ENCODE peak calls at places on chromosome 7, in nine cellular contexts. K is ovary; L is thoracic aorta; Y is AG04450; E is effector memory CD4-positive, alpha-beta T cell; A is psoas muscle; Z is endodermal cell; F is HCT116; C is IMR-90. D is an unnamed sample.
A peak's percentile ranks its signal among the peaks of the same experiment; 100 is the strongest.

GRCh38 chr7:155709453-155709852 is 65.0 kb downstream of the RBM33 start:
- DNase-seq in E (no peak), Z (no peak), A (no peak), L (no peak), K (no peak), Y (no peak), C (no peak), F (no peak), D (no peak)

GRCh38 chr7:54116956-54117355 is 425.2 kb upstream of the VSTM2A start:
- DNase-seq in Z (no peak), E (no peak), F (no peak), A (no peak), K (no peak), L (no peak), C (no peak), Y (no peak), D (no peak)

GRCh38 chr7:117807688-117808087 is 65.6 kb downstream of the CTTNBP2 start:
- DNase-seq in L (no peak), A (no peak), C (no peak), E (no peak), F (no peak), K (no peak), Y (no peak), Z (no peak), D (no peak)

GRCh38 chr7:114979388-114979787 is 57.5 kb downstream of the MDFIC start:
- DNase-seq in A (peak; percentile 62), F (peak; percentile 10), C (peak; percentile 47), E (no peak), Z (no peak), Y (no peak), K (peak; percentile 16), L (peak; percentile 10), D (no peak)

GRCh38 chr7:56033671-56034432 is 17.4 kb downstream of the PSPH start:
- DNase-seq in K (peak; percentile 55), F (peak; percentile 37), A (peak; percentile 59), C (peak; percentile 70), L (no peak), Z (peak; percentile 96), E (peak; percentile 61), Y (no peak), D (peak; percentile 85)

GRCh38 chr7:19101911-19102310 is 15.5 kb downstream of the TWIST1 start:
- DNase-seq in F (no peak), Y (no peak), C (no peak), A (no peak), E (no peak), Z (no peak), K (no peak), L (no peak), D (no peak)

GRCh38 chr7:35430547-35431153 is 176.8 kb upstream of the TBX20 start:
- DNase-seq in F (peak; percentile 45), A (no peak), C (no peak), Y (no peak), E (no peak), L (no peak), Z (peak; percentile 78), K (no peak), D (peak; percentile 3)

GRCh38 chr7:26073041-26073440 is 79.0 kb upstream of the NFE2L3 start:
- DNase-seq in K (no peak), L (no peak), E (no peak), Y (no peak), C (no peak), Z (peak; percentile 63), A (no peak), F (no peak), D (no peak)

GRCh38 chr7:84218681-84219080 is 24.1 kb upstream of the SEMA3A start:
- DNase-seq in K (no peak), F (no peak), L (no peak), E (no peak), Y (no peak), C (peak; percentile 84), A (no peak), Z (no peak), D (no peak)

GRCh38 chr7:129263168-129263567 is 38.3 kb downstream of the AHCYL2 start:
- DNase-seq in L (no peak), F (no peak), C (no peak), E (no peak), K (no peak), Y (no peak), A (no peak), Z (no peak), D (no peak)

GRCh38 chr7:141074997-141075396 is 1.1 kb downstream of the TMEM178B start:
- DNase-seq in E (no peak), C (no peak), L (no peak), Y (no peak), A (no peak), F (no peak), Z (no peak), K (no peak), D (no peak)
- H3K27me3 ChIP-seq in E (peaks cover 26% of the 10 kb centered on the region), C (peaks cover 43% of the 10 kb centered on the region), L (peaks cover 5% of the 10 kb centered on the region), Y (peaks cover 58% of the 10 kb centered on the region), A (no peaks in the 10 kb centered on the region), F (peaks cover 14% of the 10 kb centered on the region), Z (peaks cover 64% of the 10 kb centered on the region), K (no peaks in the 10 kb centered on the region), D (peaks cover 64% of the 10 kb centered on the region)

GRCh38 chr7:1533255-1533568 is 2.7 kb downstream of the MAFK start:
- DNase-seq in L (no peak), A (no peak), E (no peak), C (no peak), Z (no peak), F (no peak), Y (no peak), K (no peak), D (no peak)

GRCh38 chr7:1531979-1532455 is 1.5 kb downstream of the MAFK start:
- DNase-seq in Y (no peak), A (no peak), K (no peak), L (no peak), F (no peak), E (no peak), Z (no peak), C (no peak), D (no peak)

GRCh38 chr7:1533569-1534329 is 3.2 kb downstream of the MAFK start:
- DNase-seq in C (peak; percentile 95), K (peak; percentile 56), F (no peak), Y (peak; percentile 56), L (peak; percentile 71), Z (peak; percentile 74), A (peak; percentile 92), E (no peak), D (no peak)

GRCh38 chr7:1531263-1531978 is 919 bp downstream of the MAFK start:
- DNase-seq in K (peak; percentile 69), A (peak; percentile 72), E (peak; percentile 26), C (peak; percentile 41), Z (no peak), Y (no peak), L (no peak), F (no peak), D (peak; percentile 38)

GRCh38 chr7:1532456-1533254 is 2.2 kb downstream of the MAFK start:
- DNase-seq in L (peak; percentile 84), Y (peak; percentile 77), K (peak; percentile 78), A (peak; percentile 88), F (peak; percentile 43), C (peak; percentile 96), Z (peak; percentile 71), E (peak; percentile 62), D (peak; percentile 88)
- H3K4me3 ChIP-seq in L (peak overlapping the region; percentile 85), Y (peak overlapping the region; percentile 74), K (peak overlapping the region; percentile 51), A (peak overlapping the region; percentile 78), F (peak overlapping the region; percentile 82), C (peak overlapping the region; percentile 43), Z (no peak overlapping the region), E (peak overlapping the region; percentile 60), D (peak overlapping the region; percentile 68)

GRCh38 chr7:121042899-121043298 is 54.4 kb downstream of the CPED1 start:
- DNase-seq in E (no peak), A (no peak), Y (no peak), K (no peak), F (no peak), L (no peak), Z (no peak), C (no peak), D (no peak)

GRCh38 chr7:121043314-121044234 is 55.1 kb downstream of the CPED1 start:
- DNase-seq in Z (no peak), Y (no peak), E (no peak), K (no peak), F (no peak), A (no peak), C (no peak), L (no peak), D (no peak)

GRCh38 chr7:121042195-121042594 is 53.7 kb downstream of the CPED1 start:
- DNase-seq in C (no peak), Y (no peak), A (no peak), L (no peak), E (no peak), K (no peak), F (no peak), Z (no peak), D (no peak)

GRCh38 chr7:121039994-121040393 is 51.5 kb downstream of the CPED1 start:
- DNase-seq in F (no peak), C (no peak), A (no peak), Z (no peak), Y (no peak), K (no peak), L (no peak), E (no peak), D (no peak)

GRCh38 chr7:121041516-121042148 is 53.1 kb downstream of the CPED1 start:
- DNase-seq in F (no peak), K (no peak), Z (no peak), L (no peak), E (no peak), C (peak; percentile 43), A (no peak), Y (no peak), D (no peak)
- H3K27ac ChIP-seq in F (no peak overlapping the region), K (peak overlapping the region; percentile 57), Z (no peak overlapping the region), L (peak overlapping the region; percentile 56), E (no peak overlapping the region), C (peak overlapping the region; percentile 13), A (peak overlapping the region; percentile 47), Y (no peak overlapping the region), D (no peak overlapping the region)

GRCh38 chr7:132578826-132579225 is 2.6 kb upstream of the PLXNA4 start:
- DNase-seq in F (no peak), Z (peak; percentile 36), E (no peak), A (no peak), K (no peak), L (no peak), Y (no peak), C (no peak), D (no peak)
- H3K27me3 ChIP-seq in F (peaks cover 18% of the 10 kb centered on the region), Z (peaks cover 41% of the 10 kb centered on the region), E (peaks cover 24% of the 10 kb centered on the region), A (no peaks in the 10 kb centered on the region), K (no peaks in the 10 kb centered on the region), L (no peaks in the 10 kb centered on the region), Y (peaks cover 48% of the 10 kb centered on the region), C (peaks cover 43% of the 10 kb centered on the region), D (peaks cover 45% of the 10 kb centered on the region)

GRCh38 chr7:92306153-92306552 is 60.4 kb downstream of the ANKIB1 start:
- DNase-seq in F (peak; percentile 45), Y (no peak), C (peak; percentile 11), L (no peak), Z (no peak), A (no peak), E (no peak), K (no peak), D (no peak)
- H3K4me3 ChIP-seq in F (peak overlapping the region; percentile 14), Y (no peak overlapping the region), C (no peak overlapping the region), L (no peak overlapping the region), Z (no peak overlapping the region), A (no peak overlapping the region), E (no peak overlapping the region), K (no peak overlapping the region), D (no peak overlapping the region)

GRCh38 chr7:150586068-150586777 is 19.0 kb downstream of the GIMAP4 start:
- DNase-seq in F (no peak), Z (no peak), C (no peak), E (no peak), Y (no peak), A (no peak), K (no peak), L (no peak), D (peak; percentile 69)
- H3K27ac ChIP-seq in F (no peak overlapping the region), Z (no peak overlapping the region), C (no peak overlapping the region), E (no peak overlapping the region), Y (no peak overlapping the region), A (peak overlapping the region; percentile 67), K (no peak overlapping the region), L (no peak overlapping the region), D (peak overlapping the region; percentile 20)

GRCh38 chr7:20776214-20776875 is 10.3 kb downstream of the SP8 start:
- DNase-seq in C (no peak), E (no peak), K (no peak), Y (no peak), Z (peak; percentile 98), F (no peak), L (no peak), A (no peak), D (no peak)
- H3K27me3 ChIP-seq in C (peaks cover 39% of the 10 kb centered on the region), E (peaks cover 42% of the 10 kb centered on the region), K (peaks cover 2% of the 10 kb centered on the region), Y (peaks cover 40% of the 10 kb centered on the region), Z (peaks cover 8% of the 10 kb centered on the region), F (no peaks in the 10 kb centered on the region), L (peaks cover 22% of the 10 kb centered on the region), A (peaks cover 13% of the 10 kb centered on the region), D (peaks cover 49% of the 10 kb centered on the region)